ENCODE peak calls at places on chromosomes 11 and 22, in seven cellular contexts. R is A549, E is H1, N is Peyer's patch, W is right lobe of liver, F is uterus, M is stomach. Z is an unnamed sample.

GRCh38 chr11:93655047-93655446 is 6.4 kb upstream of the CEP295 start:
- DNase-seq in R (no peak), E (no peak), N (no peak), W (no peak), F (no peak), M (no peak), Z (no peak)

GRCh38 chr11:126570489-126570888 is 215.0 kb downstream of the ST3GAL4 start:
- DNase-seq in R (peak), E (no peak), N (no peak), W (no peak), F (no peak), M (no peak), Z (no peak)

GRCh38 chr11:70334351-70334995 is 63.9 kb upstream of the CTTN start:
- DNase-seq in R (no peak), E (no peak), N (no peak), W (no peak), F (no peak), M (no peak), Z (no peak)

GRCh38 chr22:50340157-50340879 is 2.8 kb upstream of the PPP6R2 start:
- DNase-seq in R (no peak), E (no peak), N (no peak), W (no peak), F (no peak), M (no peak), Z (no peak)

GRCh38 chr11:17012712-17013547 is 1.3 kb downstream of the PLEKHA7 start:
- DNase-seq in R (peak), E (no peak), N (peak), W (peak), F (no peak), M (peak), Z (peak)

GRCh38 chr11:1299621-1300020 is 9.8 kb downstream of the TOLLIP start:
- DNase-seq in R (no peak), E (peak), N (peak), W (peak), F (peak), M (peak), Z (no peak)

GRCh38 chr11:126288237-126288636 is 5.3 kb downstream of the TIRAP start:
- DNase-seq in R (no peak), E (no peak), N (no peak), W (no peak), F (no peak), M (no peak), Z (no peak)

GRCh38 chr11:17929171-17929570 is 83.7 kb downstream of the SERGEF start:
- DNase-seq in R (no peak), E (no peak), N (no peak), W (no peak), F (no peak), M (no peak), Z (no peak)

GRCh38 chr22:38211556-38211955 is 9.8 kb downstream of the MAFF start:
- DNase-seq in R (no peak), E (no peak), N (no peak), W (no peak), F (no peak), M (no peak), Z (no peak)

GRCh38 chr11:70078095-70078795 is at the start of gene ANO1:
- DNase-seq in R (no peak), E (peak), N (peak), W (peak), F (peak), M (peak), Z (no peak)

GRCh38 chr11:55707029-55707428 is 45.0 kb downstream of the OR4C6 start:
- DNase-seq in R (peak), E (no peak), N (no peak), W (no peak), F (no peak), M (no peak), Z (no peak)

GRCh38 chr11:75261474-75261847 is 20.9 kb downstream of the TPBGL start:
- DNase-seq in R (no peak), E (no peak), N (no peak), W (peak), F (no peak), M (no peak), Z (no peak)

DNA sequence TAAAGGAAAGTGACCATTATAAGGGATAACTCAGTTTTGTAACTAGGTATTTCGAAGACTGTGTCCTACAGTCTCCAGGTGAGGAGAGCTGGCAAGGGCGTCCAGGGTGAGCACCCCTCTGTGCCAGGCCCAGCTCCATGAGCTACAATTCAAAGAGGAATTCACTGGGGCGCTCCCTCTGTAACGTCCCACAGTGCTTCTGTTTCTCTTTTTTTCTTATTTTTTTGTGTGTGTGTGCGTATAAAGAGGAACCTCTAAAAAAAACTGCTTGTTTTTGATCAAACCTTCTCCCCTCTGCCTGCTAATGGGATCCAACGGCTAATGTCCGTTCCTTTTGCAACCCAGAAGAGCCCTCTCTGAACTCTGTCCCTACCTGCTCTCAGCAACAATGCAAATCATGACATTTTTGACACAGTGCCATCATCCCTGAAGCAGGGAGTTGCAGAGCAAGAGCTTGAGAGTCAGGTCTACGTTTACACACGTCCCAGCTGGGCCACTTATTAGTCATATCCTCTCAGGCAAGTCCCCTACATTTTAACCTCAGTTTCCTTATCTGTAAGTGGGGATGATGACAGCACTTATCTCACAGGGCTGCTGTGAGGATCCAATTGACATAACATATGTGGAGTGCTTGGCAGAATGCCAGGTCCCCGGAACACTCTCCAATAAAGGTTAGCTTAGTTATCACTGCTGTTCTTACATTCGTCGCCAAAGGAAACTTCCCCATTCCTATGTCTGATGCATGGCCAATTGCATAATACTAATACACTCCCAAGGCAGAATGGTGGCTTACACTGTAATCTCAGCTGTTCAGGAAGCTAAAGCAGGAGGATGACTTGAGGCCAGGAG is 16.9 kb downstream of the ASCC2 start:
- DNase-seq in R (peak), E (no peak), N (peak), W (peak), F (no peak), M (peak), Z (peak)
- TF ChIP-seq POLR2A in R (no peak), E (no peak), N (no peak), W (no peak), F (no peak), M (no peak), Z (no peak)

DNA sequence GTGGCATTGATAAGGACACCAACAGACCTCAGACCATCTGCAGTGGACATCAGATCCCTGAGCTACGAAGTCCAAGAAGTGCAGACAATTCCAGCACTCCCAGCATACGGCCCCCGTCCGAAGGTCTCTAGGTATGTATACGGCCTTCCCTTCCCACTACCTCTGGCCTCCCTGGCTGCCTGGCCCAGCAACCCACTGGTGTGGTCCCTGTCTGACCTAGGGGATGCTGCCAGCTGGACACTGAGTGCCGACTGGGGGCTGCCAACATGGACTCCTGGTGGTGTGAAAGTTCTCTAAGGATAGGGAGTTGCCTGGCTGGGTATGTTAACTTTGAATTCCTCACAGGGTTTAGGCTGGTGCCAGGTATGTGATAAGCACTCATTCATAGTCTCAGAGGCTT is 17.5 kb upstream of the TEF start:
- DNase-seq in R (no peak), E (no peak), N (no peak), W (no peak), F (no peak), M (no peak), Z (no peak)
- TF ChIP-seq POLR2A in R (no peak), E (no peak), N (no peak), W (no peak), F (no peak), M (no peak), Z (no peak)

GRCh38 chr11:120125005-120125404 is 12.9 kb downstream of the TRIM29 start:
- DNase-seq in R (peak), E (no peak), N (peak), W (no peak), F (no peak), M (no peak), Z (peak)

GRCh38 chr11:120128392-120129172 is 9.3 kb downstream of the TRIM29 start:
- DNase-seq in R (no peak), E (no peak), N (peak), W (no peak), F (peak), M (no peak), Z (peak)

GRCh38 chr11:120125509-120125908 is 12.4 kb downstream of the TRIM29 start:
- DNase-seq in R (no peak), E (no peak), N (no peak), W (no peak), F (no peak), M (no peak), Z (no peak)

GRCh38 chr11:120127236-120127635 is 10.7 kb downstream of the TRIM29 start:
- DNase-seq in R (no peak), E (no peak), N (no peak), W (no peak), F (no peak), M (no peak), Z (no peak)

DNA sequence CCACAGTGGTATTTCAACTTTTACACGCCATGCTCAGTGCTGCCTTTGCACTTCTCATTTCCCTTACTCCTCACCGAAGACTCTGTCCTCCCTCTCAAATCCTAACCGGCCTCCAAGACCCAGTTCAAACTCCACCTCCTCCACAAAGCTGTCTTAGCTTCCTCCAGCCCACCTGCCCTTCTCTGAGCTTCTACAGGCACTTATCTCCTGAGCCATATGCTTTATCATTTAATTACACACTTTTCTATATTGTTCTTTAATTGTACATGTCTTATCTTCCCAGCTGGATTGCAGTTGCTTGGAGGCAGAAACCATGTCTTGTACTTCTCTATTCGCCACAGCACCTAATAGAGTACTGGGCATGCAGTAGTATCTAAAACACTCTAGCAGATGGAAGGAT is 11.4 kb downstream of the TRIM29 start:
- DNase-seq in R (no peak), E (no peak), N (no peak), W (no peak), F (no peak), M (no peak), Z (no peak)
- TF ChIP-seq POLR2A in R (no peak), E (no peak), N (no peak), W (no peak), F (no peak), M (no peak), Z (no peak)

GRCh38 chr22:46593996-46594946 is 25.9 kb upstream of the GRAMD4 start:
- DNase-seq in R (no peak), E (no peak), N (no peak), W (no peak), F (no peak), M (no peak), Z (no peak)

GRCh38 chr22:46591890-46592289 is 28.3 kb upstream of the GRAMD4 start:
- DNase-seq in R (no peak), E (no peak), N (peak), W (no peak), F (no peak), M (no peak), Z (no peak)

GRCh38 chr22:46594947-46595298 is 25.3 kb upstream of the GRAMD4 start:
- DNase-seq in R (no peak), E (no peak), N (no peak), W (no peak), F (no peak), M (no peak), Z (no peak)

GRCh38 chr22:46592390-46592872 is 27.8 kb upstream of the GRAMD4 start:
- DNase-seq in R (no peak), E (no peak), N (no peak), W (peak), F (no peak), M (no peak), Z (peak)

DNA sequence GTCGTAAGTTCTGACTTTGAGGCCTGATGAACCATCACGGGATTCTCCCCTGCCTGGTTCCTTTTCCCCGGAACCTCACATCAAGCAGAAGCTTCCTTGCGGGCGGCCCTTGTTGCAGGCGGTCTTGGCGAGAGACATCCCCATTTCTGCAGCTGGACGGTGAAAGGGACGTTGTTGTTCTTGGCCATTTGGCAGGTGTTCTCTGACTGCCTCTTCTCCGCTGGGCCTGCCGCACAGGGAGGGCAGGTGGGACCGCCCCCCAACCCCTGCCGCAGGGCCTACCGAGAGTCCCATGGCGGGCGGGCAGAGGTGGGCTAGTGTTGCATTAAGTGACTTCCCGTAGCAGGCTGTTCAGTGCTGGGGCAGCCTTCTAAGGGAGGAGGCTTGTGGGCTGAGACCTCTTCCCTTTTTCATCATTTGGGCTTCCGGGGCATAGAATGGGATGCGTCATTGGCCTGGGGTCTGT is 26.9 kb upstream of the GRAMD4 start:
- DNase-seq in R (no peak), E (no peak), N (no peak), W (peak), F (no peak), M (no peak), Z (no peak)
- TF ChIP-seq POLR2A in R (no peak), E (no peak), N (peak), W (peak), F (no peak), M (no peak), Z (no peak)